ENCODE peak calls at places on chromosome 4, in four cellular contexts. One of them, this sample, is unnamed.

GRCh38 chr4:110850461-110851447 is 227.9 kb upstream of the PITX2 start:
- DNase-seq in stimulated activated CD8-positive, alpha-beta memory T cell treated with anti-CD3 and anti-CD28 coated beads, Interleukin-7, amount 100 ng/mL, for 1 hour: no peak
- DNase-seq in suprapubic skin: no peak
- DNase-seq in nephron progenitor cell: peak; percentile 47
- DNase-seq in this sample: no peak

GRCh38 chr4:78174931-78175330 is 117.8 kb downstream of the FRAS1 start:
- DNase-seq in stimulated activated CD8-positive, alpha-beta memory T cell treated with anti-CD3 and anti-CD28 coated beads, Interleukin-7, amount 100 ng/mL, for 1 hour: no peak
- DNase-seq in suprapubic skin: no peak
- DNase-seq in nephron progenitor cell: no peak
- DNase-seq in this sample: no peak

GRCh38 chr4:80098635-80099034 is 25.6 kb upstream of the ANTXR2 start:
- DNase-seq in stimulated activated CD8-positive, alpha-beta memory T cell treated with anti-CD3 and anti-CD28 coated beads, Interleukin-7, amount 100 ng/mL, for 1 hour: no peak
- DNase-seq in suprapubic skin: no peak
- DNase-seq in nephron progenitor cell: no peak
- DNase-seq in this sample: no peak

GRCh38 chr4:8393593-8394038 is 46.9 kb downstream of the ACOX3 start:
- DNase-seq in stimulated activated CD8-positive, alpha-beta memory T cell treated with anti-CD3 and anti-CD28 coated beads, Interleukin-7, amount 100 ng/mL, for 1 hour: no peak
- DNase-seq in suprapubic skin: no peak
- DNase-seq in nephron progenitor cell: no peak
- DNase-seq in this sample: no peak

GRCh38 chr4:9996319-9997110 is 24.8 kb downstream of the SLC2A9 start:
- DNase-seq in stimulated activated CD8-positive, alpha-beta memory T cell treated with anti-CD3 and anti-CD28 coated beads, Interleukin-7, amount 100 ng/mL, for 1 hour: no peak
- DNase-seq in suprapubic skin: peak; percentile 9
- DNase-seq in nephron progenitor cell: no peak
- DNase-seq in this sample: no peak

GRCh38 chr4:11611868-11612267 is 183.2 kb upstream of the HS3ST1 start:
- DNase-seq in stimulated activated CD8-positive, alpha-beta memory T cell treated with anti-CD3 and anti-CD28 coated beads, Interleukin-7, amount 100 ng/mL, for 1 hour: no peak
- DNase-seq in suprapubic skin: no peak
- DNase-seq in nephron progenitor cell: no peak
- DNase-seq in this sample: no peak

GRCh38 chr4:60216752-60217151 is 983.4 kb upstream of the ADGRL3 start:
- DNase-seq in stimulated activated CD8-positive, alpha-beta memory T cell treated with anti-CD3 and anti-CD28 coated beads, Interleukin-7, amount 100 ng/mL, for 1 hour: no peak
- DNase-seq in suprapubic skin: no peak
- DNase-seq in nephron progenitor cell: no peak
- DNase-seq in this sample: no peak

GRCh38 chr4:8761824-8762205 is 109.8 kb downstream of the HMX1 start:
- DNase-seq in stimulated activated CD8-positive, alpha-beta memory T cell treated with anti-CD3 and anti-CD28 coated beads, Interleukin-7, amount 100 ng/mL, for 1 hour: no peak
- DNase-seq in suprapubic skin: peak; percentile 73
- DNase-seq in nephron progenitor cell: no peak
- DNase-seq in this sample: no peak

GRCh38 chr4:102268355-102268754 is 76.9 kb downstream of the SLC39A8 start:
- DNase-seq in stimulated activated CD8-positive, alpha-beta memory T cell treated with anti-CD3 and anti-CD28 coated beads, Interleukin-7, amount 100 ng/mL, for 1 hour: no peak
- DNase-seq in suprapubic skin: no peak
- DNase-seq in nephron progenitor cell: no peak
- DNase-seq in this sample: no peak

This sample was measured in activated CD8-positive, alpha-beta T cell treated with anti-CD3 and anti-CD28 coated beads, Interleukin-2, amount 10 ng/mL, durations not matched to agents 7 days and 5 days.